ENCODE peak calls at places on chromosomes 7 and 10, in four cellular contexts. One of them, this sample, is unnamed.

GRCh38 chr10:52639652-52640051 is 132.9 kb downstream of the MBL2 start:
- DNase-seq in NCI-H748 treated with DMSO at 0.1 percent for 48 hours: no peak
- DNase-seq in lower lobe of right lung: no peak
- DNase-seq in GM12865: no peak
- DNase-seq in this sample: no peak

GRCh38 chr7:75723444-75723843 is 15.3 kb downstream of the HIP1 start:
- DNase-seq in NCI-H748 treated with DMSO at 0.1 percent for 48 hours: no peak
- DNase-seq in lower lobe of right lung: peak
- DNase-seq in GM12865: no peak
- DNase-seq in this sample: no peak

GRCh38 chr7:134048166-134048565 is 79.0 kb upstream of the LRGUK start:
- DNase-seq in NCI-H748 treated with DMSO at 0.1 percent for 48 hours: no peak
- DNase-seq in lower lobe of right lung: no peak
- DNase-seq in GM12865: no peak
- DNase-seq in this sample: no peak

GRCh38 chr7:99030951-99031350 is 113.0 kb downstream of the SMURF1 start:
- DNase-seq in NCI-H748 treated with DMSO at 0.1 percent for 48 hours: no peak
- DNase-seq in lower lobe of right lung: no peak
- DNase-seq in GM12865: no peak
- DNase-seq in this sample: no peak

GRCh38 chr10:95196053-95196452 is 2.0 kb downstream of the ACSM6 start:
- DNase-seq in NCI-H748 treated with DMSO at 0.1 percent for 48 hours: no peak
- DNase-seq in lower lobe of right lung: no peak
- DNase-seq in GM12865: no peak
- DNase-seq in this sample: no peak

GRCh38 chr10:86264481-86265231 is 101.9 kb downstream of the GRID1 start:
- DNase-seq in NCI-H748 treated with DMSO at 0.1 percent for 48 hours: no peak
- DNase-seq in lower lobe of right lung: peak
- DNase-seq in GM12865: no peak
- DNase-seq in this sample: no peak

GRCh38 chr7:101166909-101167644 is 1.7 kb upstream of the VGF start:
- DNase-seq in NCI-H748 treated with DMSO at 0.1 percent for 48 hours: no peak
- DNase-seq in lower lobe of right lung: no peak
- DNase-seq in GM12865: no peak
- DNase-seq in this sample: no peak

GRCh38 chr7:129184979-129185670 is 3.3 kb upstream of the SMO start:
- DNase-seq in NCI-H748 treated with DMSO at 0.1 percent for 48 hours: no peak
- DNase-seq in lower lobe of right lung: no peak
- DNase-seq in GM12865: no peak
- DNase-seq in this sample: no peak

GRCh38 chr10:14439451-14440259 is 108.9 kb upstream of the FRMD4A start:
- DNase-seq in NCI-H748 treated with DMSO at 0.1 percent for 48 hours: no peak
- DNase-seq in lower lobe of right lung: no peak
- DNase-seq in GM12865: no peak
- DNase-seq in this sample: no peak

GRCh38 chr7:130196476-130196875 is 8.7 kb downstream of the TMEM209 start:
- DNase-seq in NCI-H748 treated with DMSO at 0.1 percent for 48 hours: no peak
- DNase-seq in lower lobe of right lung: no peak
- DNase-seq in GM12865: no peak
- DNase-seq in this sample: no peak

GRCh38 chr7:74174606-74175082 is 488 bp downstream of the EIF4H start:
- DNase-seq in NCI-H748 treated with DMSO at 0.1 percent for 48 hours: no peak
- DNase-seq in lower lobe of right lung: no peak
- DNase-seq in GM12865: peak
- DNase-seq in this sample: peak

GRCh38 chr7:108165726-108166125 is 35.6 kb upstream of the LAMB4 start:
- DNase-seq in NCI-H748 treated with DMSO at 0.1 percent for 48 hours: no peak
- DNase-seq in lower lobe of right lung: no peak
- DNase-seq in GM12865: no peak
- DNase-seq in this sample: no peak

GRCh38 chr7:46186131-46186530 is 265.1 kb upstream of the IGFBP3 start:
- DNase-seq in NCI-H748 treated with DMSO at 0.1 percent for 48 hours: no peak
- DNase-seq in lower lobe of right lung: no peak
- DNase-seq in GM12865: no peak
- DNase-seq in this sample: no peak

GRCh38 chr10:95655571-95656290 is 780 bp downstream of the ALDH18A1 start:
- DNase-seq in NCI-H748 treated with DMSO at 0.1 percent for 48 hours: no peak
- DNase-seq in lower lobe of right lung: no peak
- DNase-seq in GM12865: peak
- DNase-seq in this sample: no peak